ENCODE peak calls at places on chromosomes 12 and 14, in four cellular contexts. B, Y, W and H are unnamed samples.

GRCh38 chr14:39946796-39947195 is 514.6 kb upstream of the FBXO33 start:
- DNase-seq in W (no peak), Y (no peak), B (peak), H (peak)

GRCh38 chr14:69354383-69355154 is 43.5 kb downstream of the ERH start:
- DNase-seq in B (no peak), Y (peak), W (peak), H (no peak)

GRCh38 chr14:104972301-104973211 is 5.6 kb downstream of the AHNAK2 start:
- DNase-seq in B (peak), Y (no peak), W (no peak), H (no peak)

GRCh38 chr12:51077930-51078329 is 5.5 kb downstream of the CSRNP2 start:
- DNase-seq in B (no peak), W (no peak), Y (peak), H (no peak)

GRCh38 chr14:102824832-102825231 is 47.6 kb downstream of the TRAF3 start:
- DNase-seq in B (peak), Y (peak), W (no peak), H (no peak)

GRCh38 chr12:89469361-89469760 is 55.2 kb downstream of the GALNT4 start:
- DNase-seq in Y (peak), B (no peak), W (no peak), H (no peak)

GRCh38 chr14:22668417-22668816 is 24.3 kb upstream of the OR6J1 start:
- DNase-seq in Y (peak), B (peak), W (no peak), H (no peak)

GRCh38 chr12:6809056-6809455 is 12.6 kb upstream of the GPR162 start:
- DNase-seq in W (no peak), Y (no peak), B (no peak), H (no peak)

GRCh38 chr12:8642775-8643174 is 19.9 kb downstream of the MFAP5 start:
- DNase-seq in B (no peak), W (no peak), Y (no peak), H (no peak)

GRCh38 chr14:99688210-99688581 is 4.1 kb downstream of the CYP46A1 start:
- DNase-seq in B (no peak), W (no peak), Y (no peak), H (no peak)

GRCh38 chr12:106093246-106093645 is 45.5 kb downstream of the NUAK1 start:
- DNase-seq in Y (no peak), B (no peak), W (no peak), H (no peak)

GRCh38 chr12:23169012-23170003 is 544.3 kb downstream of the ETNK1 start:
- DNase-seq in Y (no peak), B (no peak), W (no peak), H (no peak)

GRCh38 chr14:31403707-31404106 is 16.6 kb downstream of the HEATR5A start:
- DNase-seq in B (no peak), W (no peak), Y (no peak), H (no peak)

GRCh38 chr12:128825845-128826244 is 2.1 kb upstream of the SLC15A4 start:
- DNase-seq in Y (no peak), B (no peak), W (no peak), H (no peak)
- TF ChIP-seq MAFK in Y (no peak), B (no peak), W (no peak), H (no peak)

GRCh38 chr14:51822499-51822898 is 37.9 kb upstream of the GNG2 start:
- DNase-seq in W (no peak), B (no peak), Y (no peak), H (no peak)

GRCh38 chr14:51823706-51824105 is 36.7 kb upstream of the GNG2 start:
- DNase-seq in B (no peak), Y (peak), W (no peak), H (no peak)

GRCh38 chr14:51824191-51824590 is 36.2 kb upstream of the GNG2 start:
- DNase-seq in Y (no peak), B (no peak), W (no peak), H (no peak)

GRCh38 chr14:51825926-51826325 is 34.5 kb upstream of the GNG2 start:
- DNase-seq in Y (no peak), B (no peak), W (no peak), H (no peak)

GRCh38 chr14:51828017-51828797 is 32.2 kb upstream of the GNG2 start:
- DNase-seq in Y (peak), W (no peak), B (peak), H (no peak)
- TF ChIP-seq MAFK in Y (no peak), W (no peak), B (no peak), H (no peak)

GRCh38 chr14:32596390-32596789 is 267.3 kb downstream of the AKAP6 start:
- DNase-seq in W (no peak), Y (no peak), B (no peak), H (no peak)

GRCh38 chr14:32597771-32598170 is 268.7 kb downstream of the AKAP6 start:
- DNase-seq in B (no peak), Y (no peak), W (no peak), H (no peak)

GRCh38 chr14:32593290-32593942 is 264.3 kb downstream of the AKAP6 start:
- DNase-seq in Y (peak), B (peak), W (no peak), H (no peak)

GRCh38 chr14:32595496-32595895 is 266.4 kb downstream of the AKAP6 start:
- DNase-seq in Y (no peak), B (no peak), W (no peak), H (no peak)

GRCh38 chr14:32594766-32595165 is 265.7 kb downstream of the AKAP6 start:
- DNase-seq in Y (peak), B (no peak), W (no peak), H (no peak)
- TF ChIP-seq MAFK in Y (no peak), B (no peak), W (no peak), H (no peak)

GRCh38 chr14:52848626-52849025 is 57.2 kb upstream of the GNPNAT1 start:
- DNase-seq in Y (no peak), B (no peak), W (no peak), H (no peak)
- TF ChIP-seq MAFK in Y (no peak), B (no peak), W (no peak), H (no peak)

GRCh38 chr12:15188136-15188535 is 33.1 kb downstream of the RERG start:
- DNase-seq in Y (no peak), B (no peak), W (no peak), H (no peak)

GRCh38 chr12:15184484-15184883 is 36.7 kb downstream of the RERG start:
- DNase-seq in B (no peak), W (no peak), Y (no peak), H (no peak)

GRCh38 chr12:15180975-15181683 is 40.1 kb downstream of the RERG start:
- DNase-seq in W (no peak), Y (no peak), B (no peak), H (no peak)

GRCh38 chr12:15186593-15186992 is 34.6 kb downstream of the RERG start:
- DNase-seq in Y (no peak), W (no peak), B (no peak), H (no peak)
- TF ChIP-seq MAFK in Y (no peak), W (no peak), B (no peak), H (no peak)

GRCh38 chr14:93971635-93972027 is 4.7 kb downstream of the ASB2 start:
- DNase-seq in Y (no peak), W (no peak), B (no peak), H (no peak)

GRCh38 chr14:93969082-93969828 is 7.1 kb downstream of the ASB2 start:
- DNase-seq in B (no peak), W (no peak), Y (no peak), H (no peak)

GRCh38 chr14:93970589-93970966 is 5.8 kb downstream of the ASB2 start:
- DNase-seq in W (peak), B (peak), Y (no peak), H (no peak)

GRCh38 chr14:93972618-93973205 is 3.7 kb downstream of the ASB2 start:
- DNase-seq in B (no peak), Y (no peak), W (no peak), H (no peak)

DNA sequence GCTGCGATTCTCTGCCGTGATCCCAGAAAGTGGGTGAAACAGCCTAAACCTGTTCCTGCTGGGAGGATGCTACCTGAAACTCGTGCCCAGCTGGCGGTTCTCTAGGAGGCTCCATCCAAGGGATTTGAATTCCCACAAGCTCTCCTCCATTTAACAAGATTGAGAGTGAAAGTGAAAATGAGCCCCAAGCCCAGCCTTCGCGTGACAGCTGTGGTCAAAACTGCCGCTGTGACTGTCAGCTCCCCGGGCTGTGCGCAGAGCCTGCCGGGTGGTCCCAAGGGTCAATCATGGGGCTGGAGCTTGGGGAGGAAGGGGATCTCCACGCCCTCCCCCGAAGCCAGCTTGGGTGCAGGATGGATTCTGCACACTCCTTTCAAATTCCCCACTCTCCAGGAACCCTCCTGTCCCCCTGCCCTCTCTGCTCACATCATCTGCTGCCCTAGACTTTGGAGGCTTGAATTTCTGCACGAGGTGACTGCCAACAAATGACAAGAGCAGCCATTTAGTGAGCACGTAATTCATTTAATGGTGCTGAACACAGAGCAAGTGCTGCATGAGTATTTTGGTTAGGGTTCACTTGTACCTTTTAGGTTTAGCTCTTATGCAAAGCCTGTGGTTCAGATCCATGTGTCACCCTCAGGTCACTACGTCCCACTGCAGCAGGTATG is 5.3 kb downstream of the ASB2 start:
- DNase-seq in B (no peak), W (no peak), Y (peak), H (no peak)
- TF ChIP-seq MAFK in B (no peak), W (no peak), Y (no peak), H (no peak)

GRCh38 chr12:47870175-47870781 is 34.5 kb downstream of the VDR start:
- DNase-seq in W (peak), Y (no peak), B (peak), H (peak)
- TF ChIP-seq MAFK in W (no peak), Y (no peak), B (no peak), H (no peak)

GRCh38 chr12:53094394-53094787 is 3.1 kb upstream of the IGFBP6 start:
- DNase-seq in Y (no peak), W (no peak), B (no peak), H (no peak)

GRCh38 chr12:53096089-53096741 is 1.3 kb upstream of the IGFBP6 start:
- DNase-seq in B (no peak), W (no peak), Y (peak), H (peak)

GRCh38 chr12:53091756-53092155 is 5.7 kb upstream of the IGFBP6 start:
- DNase-seq in W (no peak), Y (no peak), B (no peak), H (no peak)

GRCh38 chr12:53096761-53097160 is 706 bp upstream of the IGFBP6 start:
- DNase-seq in B (no peak), W (no peak), Y (no peak), H (peak)

GRCh38 chr12:53093777-53094393 is 3.6 kb upstream of the IGFBP6 start:
- DNase-seq in Y (peak), W (no peak), B (no peak), H (no peak)
- TF ChIP-seq MAFK in Y (no peak), W (no peak), B (no peak), H (no peak)

GRCh38 chr12:29783773-29784666 is at the start of gene TMTC1:
- DNase-seq in Y (peak), B (no peak), W (no peak), H (peak)
- TF ChIP-seq MAFK in Y (no peak), B (no peak), W (no peak), H (no peak)

DNA sequence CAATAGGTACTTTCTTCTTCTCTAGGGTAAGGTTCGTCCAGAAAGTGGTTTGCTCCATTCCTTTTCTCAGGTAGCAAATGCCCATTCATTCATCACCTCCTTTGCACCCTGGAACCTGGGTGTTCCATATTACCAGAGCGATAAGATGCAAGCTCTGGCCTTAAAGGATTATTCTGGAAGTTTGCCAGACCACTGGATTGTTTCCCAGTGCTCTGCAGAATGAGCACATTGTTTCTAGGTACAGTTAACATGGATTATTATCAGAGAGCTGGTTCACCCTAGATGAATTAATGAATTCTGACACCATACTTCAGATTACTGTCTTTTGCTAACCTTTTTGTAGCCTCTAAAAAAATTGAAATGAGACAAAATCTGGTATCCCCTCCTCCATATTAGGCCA is 170.9 kb upstream of the BMP4 start:
- DNase-seq in W (no peak), Y (peak), B (no peak), H (no peak)
- TF ChIP-seq MAFK in W (no peak), Y (no peak), B (no peak), H (no peak)